ENCODE peak calls at places on chromosomes 16 and 17, in six cellular contexts. X is CD4-positive, CD25-positive, alpha-beta regulatory T cell; F is neuronal stem cell; R is stomach; Y is OCI-LY7; M is lung. H is an unnamed sample.

GRCh38 chr17:69870751-69871199 is 204.2 kb upstream of the KCNJ16 start:
- DNase-seq in X (no peak), F (peak; percentile 17), R (no peak), Y (no peak), M (no peak), H (no peak)

GRCh38 chr17:67198131-67198530 is 46.9 kb downstream of the HELZ start:
- DNase-seq in X (no peak), F (no peak), R (no peak), Y (no peak), M (no peak), H (no peak)

GRCh38 chr17:45687594-45687993 is 96.5 kb upstream of the CRHR1 start:
- DNase-seq in X (no peak), F (no peak), R (no peak), Y (no peak), M (no peak), H (no peak)

GRCh38 chr17:47732399-47733046 is 513 bp upstream of the TBX21 start:
- DNase-seq in X (no peak), F (no peak), R (no peak), Y (no peak), M (no peak), H (peak; percentile 51)

GRCh38 chr17:71883258-71883657 is 237.6 kb upstream of the SOX9 start:
- DNase-seq in X (no peak), F (no peak), R (no peak), Y (no peak), M (no peak), H (no peak)

GRCh38 chr17:48636177-48637018 is 10.2 kb upstream of the HOXB9 start:
- DNase-seq in X (peak; percentile 70), F (peak; percentile 90), R (peak; percentile 48), Y (peak; percentile 80), M (peak; percentile 41), H (peak; percentile 94)

GRCh38 chr17:50798424-50799344 is 31.4 kb upstream of the ANKRD40CL start:
- DNase-seq in X (no peak), F (no peak), R (no peak), Y (no peak), M (no peak), H (no peak)

GRCh38 chr16:12201216-12201615 is 224.7 kb downstream of the SNX29 start:
- DNase-seq in X (no peak), F (no peak), R (no peak), Y (no peak), M (no peak), H (no peak)

GRCh38 chr16:31224092-31224955 is 7.4 kb upstream of the PYDC1 start:
- DNase-seq in X (no peak), F (no peak), R (no peak), Y (no peak), M (no peak), H (no peak)

GRCh38 chr16:75477680-75478473 is 13.4 kb upstream of the TMEM170A start:
- DNase-seq in X (no peak), F (no peak), R (no peak), Y (peak; percentile 13), M (no peak), H (no peak)

GRCh38 chr16:67229906-67230808 is 3.2 kb downstream of the TMEM208 start:
- DNase-seq in X (no peak), F (no peak), R (no peak), Y (no peak), M (no peak), H (no peak)
- H3K36me3 ChIP-seq in X (peaks cover 49% of the 10 kb centered on the region), F (peaks cover 63% of the 10 kb centered on the region), R (peaks cover 37% of the 10 kb centered on the region), Y (peaks cover 50% of the 10 kb centered on the region), M (peaks cover 59% of the 10 kb centered on the region), H (no peaks in the 10 kb centered on the region)

DNA sequence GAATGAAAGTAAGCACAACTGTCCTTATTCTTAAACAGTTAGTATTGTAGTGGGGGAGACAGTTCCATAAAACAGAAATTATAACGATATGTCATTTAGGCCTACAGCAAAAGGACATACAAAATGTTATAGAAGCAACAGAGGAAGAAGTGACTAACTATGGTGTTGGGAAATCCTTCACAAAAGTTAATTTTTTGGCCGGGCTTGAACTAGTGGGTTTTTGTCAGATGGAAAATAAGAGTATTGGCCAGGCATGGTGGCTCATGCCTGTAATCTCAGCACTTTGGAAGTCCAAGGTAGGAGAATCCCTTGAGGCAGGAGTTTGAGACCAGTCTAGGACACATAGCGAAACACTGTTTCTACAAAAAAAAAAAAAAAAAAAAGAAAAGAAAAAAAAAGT is 127.8 kb downstream of the SSH2 start:
- DNase-seq in X (no peak), F (no peak), R (no peak), Y (no peak), M (no peak), H (no peak)
- H3K4me1 ChIP-seq in X (no peaks in the 10 kb centered on the region), F (no peaks in the 10 kb centered on the region), R (peaks cover 3% of the 10 kb centered on the region), Y (peaks cover 6% of the 10 kb centered on the region), M (no peaks in the 10 kb centered on the region), H (no peaks in the 10 kb centered on the region)

GRCh38 chr17:743139-743538 is 8.9 kb downstream of the GEMIN4 start:
- DNase-seq in X (no peak), F (no peak), R (no peak), Y (no peak), M (no peak), H (no peak)

GRCh38 chr17:746783-747629 is 5.1 kb downstream of the GEMIN4 start:
- DNase-seq in X (no peak), F (no peak), R (no peak), Y (no peak), M (no peak), H (no peak)

GRCh38 chr17:746181-746580 is 5.9 kb downstream of the GEMIN4 start:
- DNase-seq in X (no peak), F (no peak), R (no peak), Y (no peak), M (no peak), H (no peak)

GRCh38 chr17:744937-745336 is 7.1 kb downstream of the GEMIN4 start:
- DNase-seq in X (no peak), F (no peak), R (no peak), Y (no peak), M (no peak), H (no peak)

DNA sequence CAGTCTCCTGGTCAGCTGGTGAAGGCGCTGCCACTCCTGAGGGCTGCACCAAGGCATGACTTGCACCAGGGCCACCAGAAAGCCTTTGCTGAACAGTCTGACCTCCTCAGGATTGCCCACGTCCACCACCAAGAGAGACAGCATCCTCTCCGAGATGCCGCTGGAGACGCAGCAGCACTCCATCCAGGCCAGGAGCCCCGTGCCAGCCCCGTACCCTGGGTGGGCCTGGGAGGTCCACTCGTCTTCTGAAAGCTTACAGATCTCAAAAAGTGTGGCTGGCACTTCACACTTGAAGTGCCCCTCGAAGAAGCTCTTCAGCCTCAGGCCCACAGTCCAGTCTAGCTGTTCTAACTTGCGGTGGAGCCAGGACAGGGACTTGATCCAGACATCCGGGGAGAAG is 6.7 kb downstream of the GEMIN4 start:
- DNase-seq in X (no peak), F (no peak), R (no peak), Y (no peak), M (no peak), H (no peak)
- H3K36me3 ChIP-seq in X (peaks cover 51% of the 10 kb centered on the region), F (peaks cover 92% of the 10 kb centered on the region), R (peaks cover 65% of the 10 kb centered on the region), Y (peaks cover 95% of the 10 kb centered on the region), M (peaks cover 59% of the 10 kb centered on the region), H (no peaks in the 10 kb centered on the region)

DNA sequence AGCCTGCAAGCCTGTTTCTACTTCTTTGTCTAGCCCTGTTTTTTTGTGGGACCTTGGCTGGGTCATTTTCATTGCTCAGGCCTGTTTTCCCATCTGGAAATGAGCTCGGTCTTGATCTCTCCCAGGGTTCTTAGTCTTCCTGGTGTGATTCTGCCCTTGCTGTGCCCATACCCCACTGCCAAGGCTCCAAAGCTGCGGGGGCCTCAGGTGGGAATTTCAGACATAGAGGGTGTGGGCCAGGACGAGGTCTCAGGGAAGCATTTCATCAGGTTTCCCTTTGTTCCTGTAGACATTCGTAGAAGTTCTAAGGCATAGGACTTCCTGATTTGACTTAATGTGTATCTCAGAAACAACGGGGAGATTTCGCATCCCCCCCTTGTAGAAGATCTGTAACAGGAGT is 5.8 kb downstream of the MPRIP start:
- DNase-seq in X (no peak), F (no peak), R (peak; percentile 11), Y (no peak), M (no peak), H (no peak)
- H3K4me1 ChIP-seq in X (peaks cover 59% of the 10 kb centered on the region), F (peaks cover 9% of the 10 kb centered on the region), R (peaks cover 96% of the 10 kb centered on the region), Y (peaks cover 33% of the 10 kb centered on the region), M (peaks cover 70% of the 10 kb centered on the region), H (peaks cover 6% of the 10 kb centered on the region)

H was measured in aorta.